ENCODE peak calls at places on chromosomes 1 and 21, in ten cellular contexts. W is endothelial cell of umbilical vein, A is brain microvascular endothelial cell, J is OCI-LY7, B is epithelial cell of proximal tubule, F is type B pancreatic cell, P is bronchial epithelial cell, E is transverse colon, O is body of pancreas, I is hepatocyte. M is an unnamed sample.

GRCh38 chr1:156502749-156503671 is 2.4 kb upstream of the MEF2D start:
- DNase-seq in W (peak), A (peak), J (peak), B (peak), F (no peak), P (peak), E (peak), O (peak), I (peak), M (peak)

GRCh38 chr1:93750946-93751345 is 69.3 kb upstream of the BCAR3 start:
- DNase-seq in W (no peak), A (no peak), J (peak), B (no peak), F (no peak), P (no peak), E (no peak), O (no peak), I (no peak), M (no peak)

GRCh38 chr1:218735436-218735835 is 390.3 kb downstream of the TGFB2 start:
- DNase-seq in W (no peak), A (peak), J (no peak), B (no peak), F (no peak), P (peak), E (no peak), O (no peak), I (no peak), M (no peak)

GRCh38 chr1:93346472-93346991 is 825 bp downstream of the DR1 start:
- DNase-seq in W (peak), A (no peak), J (peak), B (no peak), F (no peak), P (peak), E (peak), O (no peak), I (peak), M (no peak)

GRCh38 chr1:97901017-97901658 is 19.7 kb downstream of the DPYD start:
- DNase-seq in W (peak), A (no peak), J (no peak), B (no peak), F (no peak), P (peak), E (no peak), O (no peak), I (no peak), M (no peak)

GRCh38 chr1:31931241-31932225 is 6.6 kb downstream of the PTP4A2 start:
- DNase-seq in W (peak), A (no peak), J (no peak), B (no peak), F (no peak), P (peak), E (no peak), O (no peak), I (peak), M (no peak)

GRCh38 chr1:227793948-227794812 is 21.3 kb upstream of the PRSS38 start:
- DNase-seq in W (no peak), A (peak), J (no peak), B (no peak), F (peak), P (peak), E (no peak), O (peak), I (peak), M (peak)

GRCh38 chr21:31911138-31911907 is 38.5 kb downstream of the HUNK start:
- DNase-seq in W (no peak), A (no peak), J (no peak), B (no peak), F (no peak), P (peak), E (no peak), O (no peak), I (peak), M (no peak)

GRCh38 chr1:37763791-37764741 is 854 bp downstream of the EPHA10 start:
- DNase-seq in W (peak), A (peak), J (peak), B (no peak), F (peak), P (no peak), E (no peak), O (peak), I (peak), M (no peak)

GRCh38 chr1:27006683-27007082 is 6.0 kb downstream of the TENT5B start:
- DNase-seq in W (no peak), A (no peak), J (no peak), B (no peak), F (no peak), P (no peak), E (no peak), O (no peak), I (no peak), M (no peak)

GRCh38 chr1:204723131-204723787 is 37.7 kb upstream of the LRRN2 start:
- DNase-seq in W (no peak), A (no peak), J (no peak), B (no peak), F (peak), P (no peak), E (no peak), O (peak), I (no peak), M (no peak)

GRCh38 chr1:65254320-65255087 is 54.8 kb upstream of the DNAJC6 start:
- DNase-seq in W (peak), A (peak), J (peak), B (no peak), F (peak), P (peak), E (peak), O (peak), I (peak), M (peak)

GRCh38 chr1:53328490-53329182 is 766 bp upstream of the LRP8 start:
- DNase-seq in W (no peak), A (no peak), J (peak), B (no peak), F (no peak), P (no peak), E (peak), O (no peak), I (no peak), M (no peak)

GRCh38 chr21:42338730-42339715 is 11.8 kb downstream of the TFF2 start:
- DNase-seq in W (no peak), A (no peak), J (no peak), B (no peak), F (peak), P (no peak), E (no peak), O (no peak), I (no peak), M (no peak)

GRCh38 chr1:116255486-116255885 is 117.6 kb upstream of the ATP1A1 start:
- DNase-seq in W (no peak), A (no peak), J (no peak), B (no peak), F (no peak), P (no peak), E (no peak), O (no peak), I (no peak), M (no peak)

GRCh38 chr21:39575778-39576177 is 37.0 kb upstream of the B3GALT5 start:
- DNase-seq in W (peak), A (no peak), J (no peak), B (no peak), F (no peak), P (peak), E (no peak), O (no peak), I (no peak), M (no peak)

GRCh38 chr1:53685272-53686051 is 53.5 kb downstream of the GLIS1 start:
- DNase-seq in W (peak), A (peak), J (no peak), B (no peak), F (no peak), P (peak), E (no peak), O (no peak), I (peak), M (no peak)

GRCh38 chr21:15138475-15138874 is 73.7 kb upstream of the NRIP1 start:
- DNase-seq in W (no peak), A (no peak), J (no peak), B (no peak), F (no peak), P (no peak), E (peak), O (peak), I (no peak), M (no peak)

GRCh38 chr1:22280526-22280925 is 137.6 kb upstream of the WNT4 start:
- DNase-seq in W (no peak), A (no peak), J (no peak), B (no peak), F (no peak), P (no peak), E (no peak), O (no peak), I (no peak), M (no peak)

GRCh38 chr1:22953392-22954141 is 19.1 kb downstream of the LACTBL1 start:
- DNase-seq in W (no peak), A (no peak), J (no peak), B (no peak), F (no peak), P (no peak), E (no peak), O (no peak), I (no peak), M (no peak)

GRCh38 chr1:87178451-87178850 is 150.2 kb upstream of the LMO4 start:
- DNase-seq in W (no peak), A (no peak), J (no peak), B (no peak), F (no peak), P (no peak), E (no peak), O (no peak), I (no peak), M (no peak)

GRCh38 chr1:160768295-160768657 is 27.7 kb upstream of the LY9 start:
- DNase-seq in W (no peak), A (peak), J (peak), B (no peak), F (no peak), P (peak), E (peak), O (peak), I (no peak), M (peak)

GRCh38 chr1:209051598-209051997 is 531.9 kb upstream of the CAMK1G start:
- DNase-seq in W (no peak), A (no peak), J (no peak), B (no peak), F (no peak), P (peak), E (peak), O (no peak), I (no peak), M (no peak)

DNA sequence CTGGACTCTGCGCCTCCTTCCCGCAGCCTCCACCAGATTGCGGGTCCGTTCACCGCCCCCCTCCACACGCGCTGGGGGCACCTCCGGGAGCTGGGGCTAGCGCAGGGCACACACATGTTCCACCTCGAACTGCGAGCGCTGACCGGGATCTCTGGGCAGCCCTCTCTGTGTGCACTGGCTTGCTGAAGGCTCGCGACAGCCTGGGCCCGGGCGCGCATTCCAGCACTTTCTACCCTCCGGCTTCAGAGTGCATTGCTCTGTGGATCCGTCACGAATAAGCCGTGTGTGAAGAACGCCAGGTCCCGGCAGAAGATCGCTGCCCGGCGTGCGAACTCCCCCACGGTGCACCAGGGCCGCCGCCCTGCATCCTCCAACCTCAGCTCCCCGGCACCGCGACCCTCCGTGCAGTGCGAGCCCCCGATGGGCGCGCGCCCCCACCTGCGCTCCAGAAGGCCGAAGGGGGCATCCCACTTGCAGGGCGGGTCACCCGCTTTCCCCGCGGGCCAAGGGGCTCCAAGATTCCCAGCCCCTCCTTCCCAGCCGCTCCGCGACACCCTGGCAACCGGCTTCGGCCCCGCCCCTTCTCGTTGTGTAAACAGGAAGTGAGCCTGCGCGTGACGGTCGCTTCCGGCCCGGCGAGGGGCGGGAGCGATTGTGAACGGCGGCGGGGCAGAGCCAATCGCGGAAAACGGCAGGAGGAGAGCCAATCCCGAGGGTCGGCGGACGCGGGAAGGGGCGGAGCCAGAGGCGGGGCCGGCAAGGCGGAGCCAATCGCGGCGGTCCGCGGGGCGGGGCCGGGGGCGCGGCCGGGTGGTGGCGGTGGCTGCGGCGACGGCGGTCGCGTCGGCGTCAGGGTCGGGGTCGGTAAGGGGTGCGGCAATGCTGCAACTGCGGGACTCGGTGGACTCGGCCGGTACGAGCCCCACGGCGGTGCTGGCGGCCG is at the start of gene TPRG1L:
- DNase-seq in W (peak), A (peak), J (peak), B (peak), F (peak), P (peak), E (peak), O (peak), I (peak), M (peak)
- TF ChIP-seq CTCF in W (no peak), A (no peak), J (no peak), B (no peak), F (no peak), P (no peak), E (no peak), O (no peak), I (no peak), M (no peak)

GRCh38 chr21:41133896-41134522 is 34.0 kb upstream of the BACE2 start:
- DNase-seq in W (peak), A (peak), J (peak), B (no peak), F (no peak), P (peak), E (no peak), O (no peak), I (peak), M (no peak)
- TF ChIP-seq CTCF in W (peak), A (peak), J (peak), B (peak), F (peak), P (peak), E (peak), O (no peak), I (peak), M (peak)

DNA sequence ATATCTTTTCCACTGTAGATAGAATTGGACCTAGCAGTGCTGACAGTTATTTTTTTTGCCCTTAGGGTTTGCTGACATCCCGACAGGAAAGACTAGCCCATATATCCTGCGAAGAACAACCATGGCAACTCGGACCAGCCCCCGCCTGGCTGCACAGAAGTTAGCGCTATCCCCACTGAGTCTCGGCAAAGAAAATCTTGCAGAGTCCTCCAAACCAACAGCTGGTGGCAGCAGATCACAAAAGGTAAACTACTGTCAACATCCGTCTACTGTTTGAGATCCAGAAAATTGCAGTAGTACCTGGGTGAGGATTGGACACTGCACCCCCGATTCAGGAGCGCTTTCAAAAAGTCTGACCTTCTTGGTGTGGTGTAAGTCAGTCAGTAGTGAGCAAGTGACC is 55.8 kb downstream of the CENPF start:
- DNase-seq in W (peak), A (peak), J (no peak), B (no peak), F (no peak), P (peak), E (no peak), O (peak), I (peak), M (no peak)
- TF ChIP-seq CTCF in W (peak), A (peak), J (no peak), B (peak), F (peak), P (peak), E (no peak), O (no peak), I (peak), M (peak)

GRCh38 chr1:11059990-11060948 is at the start of gene SRM:
- DNase-seq in W (peak), A (peak), J (peak), B (no peak), F (peak), P (peak), E (peak), O (peak), I (peak), M (peak)
- TF ChIP-seq CTCF in W (peak), A (peak), J (no peak), B (no peak), F (peak), P (peak), E (no peak), O (no peak), I (no peak), M (peak)

DNA sequence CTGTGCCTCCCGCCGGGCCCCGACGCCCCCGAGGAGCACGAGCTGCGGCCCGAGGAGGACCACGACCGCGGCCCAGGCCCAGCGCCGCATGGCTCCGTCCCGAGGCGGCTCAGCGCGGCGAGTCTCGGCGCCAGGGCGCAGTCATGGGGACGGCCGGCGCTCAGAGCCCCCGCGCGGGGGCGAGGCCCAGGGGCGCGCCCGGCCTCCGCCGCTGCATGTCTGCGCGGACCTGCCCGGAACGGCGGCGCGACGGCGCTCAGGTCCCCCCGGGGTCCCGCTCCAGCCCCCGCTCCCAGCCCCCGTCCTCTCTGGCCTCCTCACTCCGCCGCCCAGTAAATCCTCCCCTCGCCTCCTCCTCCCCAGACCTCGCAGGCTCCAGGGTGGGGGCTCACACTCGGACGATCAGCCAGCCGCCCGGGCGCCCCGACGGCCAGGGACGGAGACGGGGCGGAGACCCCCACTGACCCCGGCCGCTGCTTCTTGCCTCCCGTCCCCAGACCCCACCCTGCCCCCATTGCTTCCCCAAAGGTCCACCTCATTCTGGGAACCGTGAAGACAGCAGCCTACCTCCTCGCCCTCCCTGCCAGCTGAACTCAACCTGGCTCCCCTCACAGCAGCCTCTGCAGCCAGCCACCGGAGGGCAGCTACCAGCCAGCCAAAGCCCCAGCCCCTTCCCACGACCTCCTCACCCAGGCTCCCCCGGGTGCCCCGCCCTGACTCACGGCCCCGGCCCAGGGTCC is at the start of gene C1QTNF12:
- DNase-seq in W (no peak), A (no peak), J (no peak), B (no peak), F (no peak), P (no peak), E (no peak), O (no peak), I (no peak), M (no peak)
- TF ChIP-seq CTCF in W (no peak), A (no peak), J (no peak), B (no peak), F (no peak), P (no peak), E (no peak), O (no peak), I (no peak), M (no peak)

GRCh38 chr1:6108937-6109636 is 63.4 kb downstream of the KCNAB2 start:
- DNase-seq in W (peak), A (peak), J (peak), B (no peak), F (no peak), P (peak), E (peak), O (peak), I (no peak), M (no peak)
- TF ChIP-seq CTCF in W (peak), A (peak), J (peak), B (peak), F (peak), P (peak), E (peak), O (peak), I (peak), M (peak)

M was measured in left ventricle myocardium inferior.